ENCODE peak calls at places on chromosomes 3 and 15, in seven cellular contexts. Q is pancreas, C is tibial artery, W is uterus, N is PC-3, M is neuronal stem cell, V is H7. I is an unnamed sample.

GRCh38 chr3:5017953-5018531 is 38.8 kb downstream of the BHLHE40 start:
- DNase-seq in Q (no peak), C (peak; percentile 89), W (peak; percentile 58), N (peak; percentile 64), M (no peak), V (no peak), I (no peak)

GRCh38 chr3:24336101-24336500 is 158.5 kb downstream of the THRB start:
- DNase-seq in Q (no peak), C (no peak), W (no peak), N (no peak), M (no peak), V (no peak), I (no peak)

GRCh38 chr3:119580148-119580760 is 962 bp downstream of the ADPRH start:
- DNase-seq in Q (no peak), C (peak; percentile 37), W (peak; percentile 34), N (no peak), M (no peak), V (peak; percentile 59), I (no peak)

GRCh38 chr3:24299801-24300626 is 194.6 kb downstream of the THRB start:
- DNase-seq in Q (no peak), C (no peak), W (no peak), N (peak; percentile 87), M (no peak), V (no peak), I (peak; percentile 65)

GRCh38 chr15:100266166-100266565 is 75.6 kb downstream of the ADAMTS17 start:
- DNase-seq in Q (no peak), C (no peak), W (no peak), N (no peak), M (no peak), V (peak; percentile 20), I (no peak)

GRCh38 chr15:80778964-80779657 is at the start of gene CEMIP:
- DNase-seq in Q (peak; percentile 93), C (peak; percentile 45), W (peak; percentile 22), N (peak; percentile 77), M (peak; percentile 80), V (peak; percentile 96), I (no peak)

GRCh38 chr3:149527531-149528343 is 53.2 kb downstream of the TM4SF4 start:
- DNase-seq in Q (no peak), C (peak; percentile 37), W (no peak), N (no peak), M (no peak), V (peak; percentile 13), I (no peak)

GRCh38 chr3:139520028-139520737 is 19.4 kb downstream of the RBP1 start:
- DNase-seq in Q (peak; percentile 70), C (no peak), W (no peak), N (peak; percentile 49), M (no peak), V (peak; percentile 80), I (no peak)

GRCh38 chr3:151969026-151969658 is 95.7 kb downstream of the SUCNR1 start:
- DNase-seq in Q (no peak), C (no peak), W (no peak), N (no peak), M (no peak), V (peak; percentile 21), I (no peak)

GRCh38 chr3:168533600-168533999 is 437.9 kb upstream of the GOLIM4 start:
- DNase-seq in Q (no peak), C (no peak), W (no peak), N (no peak), M (no peak), V (no peak), I (no peak)

GRCh38 chr15:77617507-77618285 is 15.0 kb downstream of the LINGO1 start:
- DNase-seq in Q (no peak), C (no peak), W (no peak), N (peak; percentile 29), M (no peak), V (peak; percentile 85), I (no peak)

GRCh38 chr3:138242466-138242865 is 55.4 kb downstream of the ARMC8 start:
- DNase-seq in Q (no peak), C (no peak), W (no peak), N (no peak), M (no peak), V (no peak), I (no peak)

GRCh38 chr3:138245026-138245425 is 57.9 kb downstream of the ARMC8 start:
- DNase-seq in Q (no peak), C (no peak), W (no peak), N (peak; percentile 18), M (no peak), V (no peak), I (no peak)

DNA sequence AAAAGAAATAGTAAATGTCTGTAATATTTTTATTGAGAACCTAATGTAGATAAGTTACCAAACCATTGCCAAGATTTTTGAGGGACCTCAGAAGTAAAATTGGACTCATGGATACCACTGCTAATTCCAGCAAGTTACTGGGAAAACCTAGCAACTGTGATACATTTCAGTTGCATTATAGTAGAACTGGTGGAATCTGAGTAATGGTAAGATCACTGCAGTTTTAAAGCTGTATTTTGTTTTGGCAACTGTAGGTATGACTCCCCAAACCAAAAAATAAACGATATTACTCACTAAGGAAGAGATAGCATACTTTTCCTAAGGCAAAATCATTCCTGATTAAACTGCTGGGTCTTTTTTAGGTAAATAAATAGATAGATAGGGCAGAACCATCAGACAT is 54.0 kb downstream of the ARMC8 start:
- DNase-seq in Q (no peak), C (no peak), W (no peak), N (peak; percentile 61), M (no peak), V (no peak), I (no peak)
- H3K36me3 ChIP-seq in Q (no peaks in the 10 kb centered on the region), C (peaks cover 87% of the 10 kb centered on the region), W (no peaks in the 10 kb centered on the region), N (peaks cover 27% of the 10 kb centered on the region), M (peaks cover 96% of the 10 kb centered on the region), V (peaks cover 4% of the 10 kb centered on the region), I (no peaks in the 10 kb centered on the region)

DNA sequence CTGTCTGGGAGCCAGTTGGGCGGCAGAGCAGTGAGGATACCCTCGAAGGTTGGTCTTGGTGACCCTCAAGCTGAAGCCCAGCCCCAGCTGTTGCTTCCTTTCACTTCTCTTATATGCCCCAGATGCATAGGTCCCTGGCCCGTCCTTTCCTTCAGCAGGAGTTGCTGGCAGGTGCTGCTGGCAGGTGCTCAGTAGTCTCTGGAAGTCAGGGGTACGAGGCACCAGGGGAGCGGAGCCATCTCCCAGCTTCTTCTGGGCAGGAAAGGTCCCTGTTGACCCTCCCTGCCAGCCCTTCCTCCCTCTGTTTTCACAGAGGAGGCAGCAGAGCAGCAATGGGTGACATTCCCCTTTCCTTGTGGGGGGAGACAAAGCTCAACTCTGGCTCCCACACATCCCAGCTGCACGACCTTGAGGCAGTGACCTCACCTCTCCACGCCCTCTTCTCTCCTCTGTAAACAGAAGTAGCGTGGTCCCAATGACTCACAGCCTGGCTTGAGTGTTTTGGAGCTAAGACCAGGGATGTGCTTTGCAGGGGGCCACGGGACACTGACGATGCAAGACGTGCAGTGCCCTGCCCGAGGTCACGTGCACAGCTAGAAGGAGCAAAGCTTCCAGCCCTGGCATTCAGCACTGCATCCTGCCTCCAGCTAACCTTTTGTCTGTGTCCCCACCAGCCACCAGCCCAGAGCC is 49.6 kb downstream of the SLC6A6 start:
- DNase-seq in Q (no peak), C (peak; percentile 90), W (peak; percentile 91), N (peak; percentile 77), M (no peak), V (no peak), I (peak; percentile 90)
- H3K36me3 ChIP-seq in Q (no peaks in the 10 kb centered on the region), C (peaks cover 31% of the 10 kb centered on the region), W (no peaks in the 10 kb centered on the region), N (peaks cover 28% of the 10 kb centered on the region), M (peaks cover 20% of the 10 kb centered on the region), V (peaks cover 51% of the 10 kb centered on the region), I (peaks cover 1% of the 10 kb centered on the region)

DNA sequence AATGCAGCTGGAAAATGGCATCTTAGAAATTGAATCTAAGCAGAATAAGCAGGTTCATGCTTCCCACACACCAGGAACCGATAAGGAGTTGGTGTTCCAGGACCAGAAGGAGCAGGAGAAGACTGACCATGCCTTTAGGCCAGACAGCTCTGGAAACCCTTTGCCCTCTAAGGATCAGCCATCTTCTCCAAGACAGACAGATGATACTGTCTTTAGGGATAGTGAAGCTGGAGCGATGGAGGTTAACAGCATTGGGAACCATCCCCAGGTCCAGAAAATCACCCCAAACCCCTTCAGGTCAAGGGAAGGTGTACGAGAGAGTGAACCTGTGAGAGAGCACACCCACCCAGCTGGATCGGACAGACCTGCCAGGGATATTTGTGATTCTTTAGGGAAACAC is 49.2 kb downstream of the CDAN1 start:
- DNase-seq in Q (no peak), C (no peak), W (no peak), N (no peak), M (no peak), V (no peak), I (no peak)
- H3K36me3 ChIP-seq in Q (no peaks in the 10 kb centered on the region), C (peaks cover 99% of the 10 kb centered on the region), W (no peaks in the 10 kb centered on the region), N (no peaks in the 10 kb centered on the region), M (peaks cover 100% of the 10 kb centered on the region), V (no peaks in the 10 kb centered on the region), I (peaks cover 1% of the 10 kb centered on the region)

GRCh38 chr15:60373327-60373726 is 24.5 kb downstream of the ANXA2 start:
- DNase-seq in Q (no peak), C (no peak), W (no peak), N (no peak), M (no peak), V (no peak), I (no peak)

GRCh38 chr15:60374209-60374608 is 23.6 kb downstream of the ANXA2 start:
- DNase-seq in Q (no peak), C (no peak), W (no peak), N (no peak), M (no peak), V (no peak), I (no peak)

GRCh38 chr15:60374628-60375081 is 23.1 kb downstream of the ANXA2 start:
- DNase-seq in Q (no peak), C (peak; percentile 60), W (no peak), N (peak; percentile 97), M (no peak), V (no peak), I (peak; percentile 96)

GRCh38 chr15:60372756-60373155 is 25.0 kb downstream of the ANXA2 start:
- DNase-seq in Q (no peak), C (no peak), W (no peak), N (peak; percentile 38), M (no peak), V (no peak), I (no peak)

GRCh38 chr15:60373745-60374144 is 24.0 kb downstream of the ANXA2 start:
- DNase-seq in Q (no peak), C (no peak), W (no peak), N (no peak), M (no peak), V (no peak), I (no peak)
- H3K36me3 ChIP-seq in Q (no peaks in the 10 kb centered on the region), C (peaks cover 10% of the 10 kb centered on the region), W (no peaks in the 10 kb centered on the region), N (peaks cover 68% of the 10 kb centered on the region), M (no peaks in the 10 kb centered on the region), V (peaks cover 8% of the 10 kb centered on the region), I (peaks cover 13% of the 10 kb centered on the region)